ENCODE peak calls at places on chromosomes 1 and 21, in nine cellular contexts. W, Y, F, J, E, X, U, D and G are unnamed samples.

GRCh38 chr1:83552820-83553219 is 446.1 kb downstream of the TTLL7 start:
- DNase-seq in W (no peak), Y (no peak), F (no peak), J (no peak), E (no peak), X (no peak), U (no peak), D (no peak), G (no peak)

GRCh38 chr1:50973255-50973654 is 3.2 kb downstream of the CDKN2C start:
- DNase-seq in W (no peak), Y (no peak), F (no peak), J (no peak), E (no peak), X (no peak), U (no peak), D (no peak), G (no peak)

GRCh38 chr1:3775498-3776230 is 3.1 kb downstream of the SMIM1 start:
- DNase-seq in W (peak; percentile 38), Y (peak; percentile 43), F (no peak), J (peak; percentile 1), E (peak; percentile 59), X (peak; percentile 82), U (no peak), D (peak; percentile 58), G (peak; percentile 73)

GRCh38 chr21:44871576-44872265 is 1.8 kb downstream of the PTTG1IP start:
- DNase-seq in W (peak; percentile 34), Y (peak; percentile 28), F (no peak), J (no peak), E (peak; percentile 77), X (no peak), U (no peak), D (no peak), G (no peak)

GRCh38 chr1:221947731-221948130 is 205.8 kb upstream of the DUSP10 start:
- DNase-seq in W (peak; percentile 62), Y (no peak), F (no peak), J (no peak), E (no peak), X (no peak), U (no peak), D (no peak), G (no peak)

GRCh38 chr1:244435562-244436205 is 16.0 kb downstream of the ADSS2 start:
- DNase-seq in W (no peak), Y (peak; percentile 6), F (no peak), J (no peak), E (peak; percentile 71), X (no peak), U (no peak), D (no peak), G (no peak)

GRCh38 chr1:99766378-99766800 is at the start of gene FRRS1:
- DNase-seq in W (peak; percentile 64), Y (peak; percentile 79), F (peak; percentile 68), J (peak; percentile 73), E (peak; percentile 64), X (peak; percentile 92), U (peak; percentile 75), D (peak; percentile 24), G (peak; percentile 60)

GRCh38 chr1:195481293-195481692 is 1126.9 kb downstream of the KCNT2 start:
- DNase-seq in W (no peak), Y (no peak), F (no peak), J (no peak), E (no peak), X (peak; percentile 57), U (no peak), D (no peak), G (no peak)

GRCh38 chr1:232123775-232124659 is 497.4 kb downstream of the DISC1 start:
- DNase-seq in W (no peak), Y (peak; percentile 46), F (no peak), J (no peak), E (no peak), X (peak; percentile 69), U (no peak), D (no peak), G (no peak)

GRCh38 chr1:231028676-231029075 is 11.4 kb downstream of the FAM89A start:
- DNase-seq in W (no peak), Y (no peak), F (no peak), J (no peak), E (no peak), X (peak; percentile 53), U (no peak), D (no peak), G (no peak)

GRCh38 chr21:32916522-32917099 is 109.1 kb upstream of the OLIG2 start:
- DNase-seq in W (peak; percentile 15), Y (no peak), F (no peak), J (no peak), E (no peak), X (peak; percentile 37), U (no peak), D (no peak), G (no peak)

GRCh38 chr1:17419626-17420328 is 19.7 kb downstream of the RCC2 start:
- DNase-seq in W (peak; percentile 53), Y (peak; percentile 6), F (no peak), J (no peak), E (peak; percentile 36), X (peak; percentile 93), U (no peak), D (peak; percentile 67), G (peak; percentile 54)

GRCh38 chr1:117001254-117001927 is at the start of gene CD101:
- DNase-seq in W (no peak), Y (no peak), F (no peak), J (no peak), E (no peak), X (no peak), U (no peak), D (no peak), G (peak; percentile 29)

GRCh38 chr1:226482975-226483660 is 65.4 kb upstream of the STUM start:
- DNase-seq in W (no peak), Y (no peak), F (no peak), J (no peak), E (no peak), X (no peak), U (no peak), D (no peak), G (no peak)

GRCh38 chr1:201465698-201466290 is 3.2 kb downstream of the PHLDA3 start:
- DNase-seq in W (no peak), Y (no peak), F (no peak), J (no peak), E (no peak), X (no peak), U (no peak), D (no peak), G (no peak)

GRCh38 chr1:81296584-81296983 is 504.1 kb upstream of the ADGRL2 start:
- DNase-seq in W (no peak), Y (no peak), F (no peak), J (no peak), E (no peak), X (no peak), U (no peak), D (no peak), G (no peak)

GRCh38 chr21:32599146-32599925 is 12.8 kb downstream of the CFAP298 start:
- DNase-seq in W (no peak), Y (peak; percentile 18), F (no peak), J (no peak), E (no peak), X (no peak), U (no peak), D (no peak), G (no peak)

GRCh38 chr1:154849645-154850131 is 20.4 kb downstream of the KCNN3 start:
- DNase-seq in W (no peak), Y (no peak), F (no peak), J (no peak), E (no peak), X (no peak), U (no peak), D (no peak), G (no peak)

GRCh38 chr1:190478193-190479007 is 736 bp upstream of the BRINP3 start:
- DNase-seq in W (peak; percentile 16), Y (peak; percentile 11), F (no peak), J (peak; percentile 53), E (peak; percentile 37), X (peak; percentile 84), U (no peak), D (no peak), G (no peak)

GRCh38 chr1:215835951-215836350 is 268.8 kb downstream of the KCTD3 start:
- DNase-seq in W (no peak), Y (no peak), F (no peak), J (no peak), E (peak; percentile 90), X (no peak), U (no peak), D (no peak), G (no peak)

GRCh38 chr1:205111354-205111753 is 10.4 kb downstream of the RBBP5 start:
- DNase-seq in W (no peak), Y (no peak), F (no peak), J (no peak), E (no peak), X (no peak), U (no peak), D (no peak), G (no peak)

GRCh38 chr1:193951989-193952388 is 765.6 kb upstream of the B3GALT2 start:
- DNase-seq in W (no peak), Y (no peak), F (no peak), J (no peak), E (peak; percentile 1), X (no peak), U (no peak), D (no peak), G (no peak)

GRCh38 chr1:70048336-70048735 is 157.0 kb downstream of the LRRC40 start:
- DNase-seq in W (no peak), Y (no peak), F (no peak), J (no peak), E (peak; percentile 64), X (no peak), U (no peak), D (no peak), G (no peak)

GRCh38 chr1:186813420-186813819 is 15.3 kb upstream of the PLA2G4A start:
- DNase-seq in W (no peak), Y (no peak), F (no peak), J (no peak), E (peak; percentile 4), X (peak; percentile 17), U (no peak), D (no peak), G (no peak)

GRCh38 chr1:167678422-167678821 is 43.4 kb upstream of the MPZL1 start:
- DNase-seq in W (no peak), Y (no peak), F (no peak), J (no peak), E (no peak), X (no peak), U (no peak), D (no peak), G (no peak)